ENCODE peak calls at places on chromosomes 12 and 14, in ten cellular contexts. Z is KG1; O is islet precursor cell; D is stimulated activated CD4-positive, alpha-beta T cell treated with anti-CD3 and anti-CD28 coated beads, Interleukin-15, amount 100 ng/mL, for 1 hour; R is NCI-H1417; N is NCI-H2171 treated with DMSO at 0.1 percent for 48 hours; J is cardiac muscle cell; U is cardiac septum; W is HS-5; L is small intestine. I is an unnamed sample.
A peak's percentile ranks its signal among the peaks of the same experiment; 100 is the strongest.

GRCh38 chr14:96383445-96383844 is 8.5 kb upstream of the AK7 start:
- DNase-seq in Z (no peak), N (no peak), O (no peak), U (no peak), L (no peak), W (no peak), D (no peak), J (no peak), R (no peak), I (no peak)

GRCh38 chr12:26488339-26488738 is 293.0 kb downstream of the SSPN start:
- DNase-seq in Z (no peak), J (no peak), R (peak; percentile 41), U (no peak), D (no peak), O (no peak), L (no peak), N (no peak), W (no peak), I (no peak)

GRCh38 chr14:59292028-59292427 is 103.6 kb downstream of the DAAM1 start:
- DNase-seq in Z (no peak), R (no peak), O (no peak), L (no peak), N (peak; percentile 43), D (no peak), W (no peak), U (no peak), J (no peak), I (no peak)

GRCh38 chr14:64540208-64541202 is at the start of gene HSPA2:
- DNase-seq in N (peak; percentile 85), D (peak; percentile 94), L (peak; percentile 99), J (peak; percentile 100), U (peak; percentile 99), O (peak; percentile 99), W (peak; percentile 86), Z (peak; percentile 87), R (no peak), I (peak; percentile 94)

GRCh38 chr12:96310067-96310466 is 90.2 kb downstream of the CDK17 start:
- DNase-seq in N (no peak), Z (no peak), J (no peak), L (no peak), U (no peak), W (no peak), O (no peak), D (no peak), R (no peak), I (no peak)

GRCh38 chr12:51529586-51529985 is 61.4 kb upstream of the SCN8A start:
- DNase-seq in J (no peak), L (peak; percentile 64), O (peak; percentile 97), D (no peak), N (no peak), U (no peak), R (no peak), W (no peak), Z (no peak), I (no peak)

GRCh38 chr12:124761876-124762275 is 101.8 kb downstream of the SCARB1 start:
- DNase-seq in R (peak; percentile 40), U (no peak), L (no peak), W (no peak), J (peak; percentile 41), Z (no peak), N (no peak), O (no peak), D (no peak), I (no peak)

GRCh38 chr14:101540481-101540880 is 20.8 kb upstream of the DIO3 start:
- DNase-seq in J (no peak), O (no peak), W (no peak), R (no peak), N (no peak), D (no peak), U (no peak), Z (no peak), L (no peak), I (no peak)

GRCh38 chr12:122203301-122203967 is at the start of gene B3GNT4:
- DNase-seq in R (peak; percentile 86), O (peak; percentile 92), U (peak; percentile 77), W (no peak), Z (no peak), J (peak; percentile 58), D (peak; percentile 57), N (peak; percentile 63), L (peak; percentile 74), I (no peak)

GRCh38 chr14:88960528-88960927 is 136.1 kb downstream of the TTC8 start:
- DNase-seq in R (no peak), W (no peak), N (no peak), D (no peak), J (no peak), U (no peak), L (no peak), Z (no peak), O (no peak), I (no peak)

GRCh38 chr12:67482751-67483661 is 165.5 kb upstream of the DYRK2 start:
- DNase-seq in Z (peak; percentile 84), N (peak; percentile 41), L (peak; percentile 65), J (peak; percentile 74), O (no peak), U (peak; percentile 84), W (no peak), R (peak; percentile 75), D (peak; percentile 8), I (no peak)

GRCh38 chr12:56160894-56161667 is 2.9 kb downstream of the MYL6 start:
- DNase-seq in N (no peak), J (no peak), O (no peak), W (no peak), R (no peak), Z (no peak), U (no peak), D (no peak), L (no peak), I (no peak)

GRCh38 chr12:28035483-28035882 is 63.0 kb upstream of the PTHLH start:
- DNase-seq in J (peak; percentile 41), L (no peak), D (no peak), W (peak; percentile 54), N (peak; percentile 80), Z (no peak), O (no peak), U (no peak), R (peak; percentile 60), I (no peak)

GRCh38 chr14:67359775-67360468 is at the start of the genes ATP6V1D and EIF2S1:
- DNase-seq in R (peak; percentile 98), L (peak; percentile 100), Z (peak; percentile 98), U (peak; percentile 100), J (peak; percentile 100), O (peak; percentile 99), N (peak; percentile 99), D (peak; percentile 98), W (peak; percentile 97), I (peak; percentile 97)

GRCh38 chr14:60061371-60061770 is 30.4 kb upstream of the PCNX4 start:
- DNase-seq in J (no peak), D (no peak), O (no peak), N (no peak), L (no peak), U (no peak), R (no peak), Z (no peak), W (peak; percentile 18), I (no peak)

GRCh38 chr12:105419606-105420005 is 89.1 kb downstream of the C12orf75 start:
- DNase-seq in W (no peak), D (no peak), L (no peak), J (no peak), U (no peak), O (no peak), Z (no peak), R (no peak), N (peak; percentile 80), I (no peak)

GRCh38 chr14:105532735-105533141 is 6.4 kb downstream of the TMEM121 start:
- DNase-seq in L (no peak), U (no peak), R (no peak), O (peak; percentile 69), Z (no peak), W (no peak), D (no peak), J (peak; percentile 41), N (no peak), I (no peak)

GRCh38 chr12:120470150-120470817 is 736 bp upstream of the SRSF9 start:
- DNase-seq in J (peak; percentile 30), W (no peak), U (no peak), L (no peak), Z (no peak), N (peak; percentile 42), D (no peak), O (no peak), R (no peak), I (no peak)

GRCh38 chr14:23294734-23295561 is 7.7 kb downstream of the PPP1R3E start:
- DNase-seq in Z (peak; percentile 21), U (no peak), L (peak; percentile 66), R (peak; percentile 72), O (peak; percentile 67), N (peak; percentile 68), J (peak; percentile 70), D (peak; percentile 18), W (no peak), I (no peak)

GRCh38 chr12:123094349-123095073 is 56.4 kb downstream of the PITPNM2 start:
- DNase-seq in Z (no peak), D (no peak), L (peak; percentile 10), N (peak; percentile 27), J (peak; percentile 82), U (no peak), W (no peak), O (peak; percentile 94), R (no peak), I (no peak)

GRCh38 chr12:87848248-87848868 is 180.8 kb downstream of the C12orf50 start:
- DNase-seq in N (peak; percentile 72), Z (peak; percentile 24), O (peak; percentile 56), R (peak; percentile 82), L (peak; percentile 55), W (no peak), J (peak; percentile 88), U (no peak), D (no peak), I (peak; percentile 49)

GRCh38 chr14:33386771-33387170 is 448.1 kb downstream of the NPAS3 start:
- DNase-seq in W (no peak), J (peak; percentile 14), R (no peak), L (no peak), U (no peak), N (no peak), O (no peak), D (no peak), Z (no peak), I (no peak)

GRCh38 chr14:74275265-74275841 is 27.4 kb downstream of the ABCD4 start:
- DNase-seq in J (peak; percentile 81), O (no peak), D (no peak), U (no peak), W (no peak), Z (no peak), L (no peak), R (peak; percentile 39), N (peak; percentile 99), I (peak; percentile 66)

GRCh38 chr14:100421756-100422470 is 98.8 kb downstream of the SLC25A47 start:
- DNase-seq in R (no peak), D (no peak), L (no peak), U (peak; percentile 35), N (peak; percentile 71), O (no peak), W (no peak), J (no peak), Z (no peak), I (no peak)

GRCh38 chr14:22556021-22556989 is 32.7 kb downstream of the DAD1 start:
- DNase-seq in O (no peak), Z (peak; percentile 91), W (peak; percentile 58), D (peak; percentile 81), U (no peak), R (peak; percentile 35), N (no peak), L (peak; percentile 84), J (peak; percentile 82), I (peak; percentile 75)

GRCh38 chr12:113407931-113408585 is 4.4 kb upstream of the SDS start:
- DNase-seq in D (no peak), R (no peak), Z (no peak), O (no peak), L (no peak), W (no peak), J (peak; percentile 74), U (no peak), N (no peak), I (peak; percentile 8)

GRCh38 chr14:34065222-34065621 is 114.3 kb upstream of the EGLN3 start:
- DNase-seq in U (no peak), L (no peak), J (no peak), D (no peak), O (no peak), N (no peak), W (no peak), R (no peak), Z (no peak), I (no peak)

GRCh38 chr14:24098927-24099813 is 5.1 kb downstream of the PCK2 start:
- DNase-seq in J (no peak), D (no peak), Z (no peak), U (no peak), R (peak; percentile 83), W (no peak), L (peak; percentile 56), N (no peak), O (no peak), I (no peak)

I was measured in non-pigmented ciliary epithelial cell.